ENCODE peak calls at places on chromosomes 5 and 9, in eight cellular contexts. One of them, this sample, is unnamed.

GRCh38 chr9:110714314-110714713 is 45.7 kb downstream of the MUSK start:
- DNase-seq in right atrium auricular region: no peak
- DNase-seq in stimulated activated CD4-positive, alpha-beta T cell treated with anti-CD3 and anti-CD28 coated beads, Interleukin-1b, Interleukin-23, amount 100 ng/mL, for 48 hours: no peak
- DNase-seq in foreskin fibroblast: peak; percentile 23
- DNase-seq in astrocyte: no peak
- DNase-seq in HS-5: no peak
- DNase-seq in Daoy: peak; percentile 25
- DNase-seq in activated T-helper 1 cell treated with Interleukin-2 at 50 U/mL for 16 hours: no peak
- DNase-seq in this sample: no peak

GRCh38 chr5:54571462-54571861 is 53.9 kb downstream of the SNX18 start:
- DNase-seq in astrocyte: no peak
- DNase-seq in HS-5: no peak
- DNase-seq in stimulated activated CD4-positive, alpha-beta T cell treated with anti-CD3 and anti-CD28 coated beads, Interleukin-1b, Interleukin-23, amount 100 ng/mL, for 48 hours: no peak
- DNase-seq in Daoy: no peak
- DNase-seq in activated T-helper 1 cell treated with Interleukin-2 at 50 U/mL for 16 hours: no peak
- DNase-seq in right atrium auricular region: no peak
- DNase-seq in foreskin fibroblast: no peak
- DNase-seq in this sample: no peak

GRCh38 chr5:172793577-172794488 is 22.8 kb upstream of the DUSP1 start:
- DNase-seq in astrocyte: peak; percentile 52
- DNase-seq in activated T-helper 1 cell treated with Interleukin-2 at 50 U/mL for 16 hours: no peak
- DNase-seq in foreskin fibroblast: peak; percentile 67
- DNase-seq in stimulated activated CD4-positive, alpha-beta T cell treated with anti-CD3 and anti-CD28 coated beads, Interleukin-1b, Interleukin-23, amount 100 ng/mL, for 48 hours: no peak
- DNase-seq in right atrium auricular region: no peak
- DNase-seq in HS-5: no peak
- DNase-seq in Daoy: peak; percentile 75
- DNase-seq in this sample: no peak

GRCh38 chr9:12697719-12698118 is 4.5 kb downstream of the TYRP1 start:
- DNase-seq in right atrium auricular region: no peak
- DNase-seq in Daoy: no peak
- DNase-seq in stimulated activated CD4-positive, alpha-beta T cell treated with anti-CD3 and anti-CD28 coated beads, Interleukin-1b, Interleukin-23, amount 100 ng/mL, for 48 hours: no peak
- DNase-seq in activated T-helper 1 cell treated with Interleukin-2 at 50 U/mL for 16 hours: no peak
- DNase-seq in foreskin fibroblast: no peak
- DNase-seq in astrocyte: peak; percentile 33
- DNase-seq in HS-5: no peak
- DNase-seq in this sample: no peak

GRCh38 chr5:107570805-107571531 is 99.8 kb downstream of the EFNA5 start:
- DNase-seq in astrocyte: no peak
- DNase-seq in right atrium auricular region: no peak
- DNase-seq in Daoy: peak; percentile 52
- DNase-seq in stimulated activated CD4-positive, alpha-beta T cell treated with anti-CD3 and anti-CD28 coated beads, Interleukin-1b, Interleukin-23, amount 100 ng/mL, for 48 hours: peak; percentile 41
- DNase-seq in activated T-helper 1 cell treated with Interleukin-2 at 50 U/mL for 16 hours: no peak
- DNase-seq in HS-5: no peak
- DNase-seq in foreskin fibroblast: peak; percentile 51
- DNase-seq in this sample: no peak

GRCh38 chr9:14306672-14307646 is 7.0 kb downstream of the NFIB start:
- DNase-seq in right atrium auricular region: no peak
- DNase-seq in Daoy: no peak
- DNase-seq in foreskin fibroblast: no peak
- DNase-seq in astrocyte: peak; percentile 73
- DNase-seq in activated T-helper 1 cell treated with Interleukin-2 at 50 U/mL for 16 hours: no peak
- DNase-seq in HS-5: no peak
- DNase-seq in stimulated activated CD4-positive, alpha-beta T cell treated with anti-CD3 and anti-CD28 coated beads, Interleukin-1b, Interleukin-23, amount 100 ng/mL, for 48 hours: no peak
- DNase-seq in this sample: no peak

GRCh38 chr9:115946530-115946929 is 207.1 kb upstream of the PAPPA start:
- DNase-seq in HS-5: no peak
- DNase-seq in Daoy: no peak
- DNase-seq in right atrium auricular region: no peak
- DNase-seq in astrocyte: peak; percentile 37
- DNase-seq in stimulated activated CD4-positive, alpha-beta T cell treated with anti-CD3 and anti-CD28 coated beads, Interleukin-1b, Interleukin-23, amount 100 ng/mL, for 48 hours: no peak
- DNase-seq in foreskin fibroblast: no peak
- DNase-seq in activated T-helper 1 cell treated with Interleukin-2 at 50 U/mL for 16 hours: no peak
- DNase-seq in this sample: no peak

GRCh38 chr5:10441992-10442435 is 335 bp downstream of the ROPN1L start:
- DNase-seq in foreskin fibroblast: no peak
- DNase-seq in activated T-helper 1 cell treated with Interleukin-2 at 50 U/mL for 16 hours: no peak
- DNase-seq in HS-5: no peak
- DNase-seq in Daoy: no peak
- DNase-seq in astrocyte: peak; percentile 18
- DNase-seq in stimulated activated CD4-positive, alpha-beta T cell treated with anti-CD3 and anti-CD28 coated beads, Interleukin-1b, Interleukin-23, amount 100 ng/mL, for 48 hours: no peak
- DNase-seq in right atrium auricular region: no peak
- DNase-seq in this sample: no peak

GRCh38 chr9:86573886-86574285 is 219.7 kb upstream of the TUT7 start:
- DNase-seq in astrocyte: no peak
- DNase-seq in right atrium auricular region: no peak
- DNase-seq in foreskin fibroblast: peak; percentile 89
- DNase-seq in Daoy: no peak
- DNase-seq in activated T-helper 1 cell treated with Interleukin-2 at 50 U/mL for 16 hours: no peak
- DNase-seq in HS-5: peak; percentile 56
- DNase-seq in stimulated activated CD4-positive, alpha-beta T cell treated with anti-CD3 and anti-CD28 coated beads, Interleukin-1b, Interleukin-23, amount 100 ng/mL, for 48 hours: no peak
- DNase-seq in this sample: no peak

GRCh38 chr5:40778133-40778532 is 20.0 kb downstream of the PRKAA1 start:
- DNase-seq in activated T-helper 1 cell treated with Interleukin-2 at 50 U/mL for 16 hours: no peak
- DNase-seq in HS-5: no peak
- DNase-seq in Daoy: no peak
- DNase-seq in right atrium auricular region: no peak
- DNase-seq in stimulated activated CD4-positive, alpha-beta T cell treated with anti-CD3 and anti-CD28 coated beads, Interleukin-1b, Interleukin-23, amount 100 ng/mL, for 48 hours: no peak
- DNase-seq in foreskin fibroblast: no peak
- DNase-seq in astrocyte: no peak
- DNase-seq in this sample: no peak

GRCh38 chr5:39209924-39210323 is 9.4 kb downstream of the FYB1 start:
- DNase-seq in activated T-helper 1 cell treated with Interleukin-2 at 50 U/mL for 16 hours: peak; percentile 76
- DNase-seq in right atrium auricular region: no peak
- DNase-seq in astrocyte: no peak
- DNase-seq in Daoy: no peak
- DNase-seq in foreskin fibroblast: no peak
- DNase-seq in stimulated activated CD4-positive, alpha-beta T cell treated with anti-CD3 and anti-CD28 coated beads, Interleukin-1b, Interleukin-23, amount 100 ng/mL, for 48 hours: peak; percentile 80
- DNase-seq in HS-5: no peak
- DNase-seq in this sample: no peak

GRCh38 chr5:170612256-170612656 is 108.4 kb downstream of the KCNIP1 start:
- DNase-seq in activated T-helper 1 cell treated with Interleukin-2 at 50 U/mL for 16 hours: no peak
- DNase-seq in astrocyte: no peak
- DNase-seq in right atrium auricular region: no peak
- DNase-seq in stimulated activated CD4-positive, alpha-beta T cell treated with anti-CD3 and anti-CD28 coated beads, Interleukin-1b, Interleukin-23, amount 100 ng/mL, for 48 hours: no peak
- DNase-seq in HS-5: no peak
- DNase-seq in Daoy: no peak
- DNase-seq in foreskin fibroblast: no peak
- DNase-seq in this sample: no peak

GRCh38 chr9:93660647-93661046 is 84.3 kb downstream of the PHF2 start:
- DNase-seq in astrocyte: no peak
- DNase-seq in Daoy: no peak
- DNase-seq in right atrium auricular region: no peak
- DNase-seq in stimulated activated CD4-positive, alpha-beta T cell treated with anti-CD3 and anti-CD28 coated beads, Interleukin-1b, Interleukin-23, amount 100 ng/mL, for 48 hours: no peak
- DNase-seq in HS-5: no peak
- DNase-seq in foreskin fibroblast: no peak
- DNase-seq in activated T-helper 1 cell treated with Interleukin-2 at 50 U/mL for 16 hours: no peak
- DNase-seq in this sample: no peak

GRCh38 chr9:118563677-118564076 is 805.6 kb downstream of the BRINP1 start:
- DNase-seq in right atrium auricular region: no peak
- DNase-seq in astrocyte: peak; percentile 5
- DNase-seq in Daoy: no peak
- DNase-seq in foreskin fibroblast: peak; percentile 3
- DNase-seq in activated T-helper 1 cell treated with Interleukin-2 at 50 U/mL for 16 hours: no peak
- DNase-seq in HS-5: no peak
- DNase-seq in stimulated activated CD4-positive, alpha-beta T cell treated with anti-CD3 and anti-CD28 coated beads, Interleukin-1b, Interleukin-23, amount 100 ng/mL, for 48 hours: no peak
- DNase-seq in this sample: no peak

GRCh38 chr5:109830955-109831502 is 141.3 kb downstream of the MAN2A1 start:
- DNase-seq in Daoy: peak; percentile 54
- DNase-seq in HS-5: no peak
- DNase-seq in foreskin fibroblast: peak; percentile 75
- DNase-seq in stimulated activated CD4-positive, alpha-beta T cell treated with anti-CD3 and anti-CD28 coated beads, Interleukin-1b, Interleukin-23, amount 100 ng/mL, for 48 hours: no peak
- DNase-seq in right atrium auricular region: no peak
- DNase-seq in astrocyte: peak; percentile 64
- DNase-seq in activated T-helper 1 cell treated with Interleukin-2 at 50 U/mL for 16 hours: no peak
- DNase-seq in this sample: no peak

GRCh38 chr5:109485030-109485429 is 75.3 kb upstream of the PJA2 start:
- DNase-seq in Daoy: peak; percentile 37
- DNase-seq in right atrium auricular region: peak; percentile 67
- DNase-seq in astrocyte: peak; percentile 12
- DNase-seq in activated T-helper 1 cell treated with Interleukin-2 at 50 U/mL for 16 hours: no peak
- DNase-seq in stimulated activated CD4-positive, alpha-beta T cell treated with anti-CD3 and anti-CD28 coated beads, Interleukin-1b, Interleukin-23, amount 100 ng/mL, for 48 hours: no peak
- DNase-seq in foreskin fibroblast: peak; percentile 20
- DNase-seq in HS-5: no peak
- DNase-seq in this sample: peak; percentile 80

GRCh38 chr9:124467410-124468060 is 17.3 kb downstream of the ADGRD2 start:
- DNase-seq in foreskin fibroblast: no peak
- DNase-seq in HS-5: no peak
- DNase-seq in right atrium auricular region: no peak
- DNase-seq in Daoy: no peak
- DNase-seq in activated T-helper 1 cell treated with Interleukin-2 at 50 U/mL for 16 hours: no peak
- DNase-seq in astrocyte: no peak
- DNase-seq in stimulated activated CD4-positive, alpha-beta T cell treated with anti-CD3 and anti-CD28 coated beads, Interleukin-1b, Interleukin-23, amount 100 ng/mL, for 48 hours: no peak
- DNase-seq in this sample: no peak

GRCh38 chr5:107808671-107809137 is 138.0 kb upstream of the EFNA5 start:
- DNase-seq in astrocyte: no peak
- DNase-seq in stimulated activated CD4-positive, alpha-beta T cell treated with anti-CD3 and anti-CD28 coated beads, Interleukin-1b, Interleukin-23, amount 100 ng/mL, for 48 hours: no peak
- DNase-seq in right atrium auricular region: no peak
- DNase-seq in activated T-helper 1 cell treated with Interleukin-2 at 50 U/mL for 16 hours: no peak
- DNase-seq in Daoy: peak; percentile 60
- DNase-seq in HS-5: no peak
- DNase-seq in foreskin fibroblast: no peak
- DNase-seq in this sample: no peak

GRCh38 chr5:1704676-1705075 is 95.0 kb downstream of the MRPL36 start:
- DNase-seq in astrocyte: no peak
- DNase-seq in activated T-helper 1 cell treated with Interleukin-2 at 50 U/mL for 16 hours: no peak
- DNase-seq in Daoy: no peak
- DNase-seq in stimulated activated CD4-positive, alpha-beta T cell treated with anti-CD3 and anti-CD28 coated beads, Interleukin-1b, Interleukin-23, amount 100 ng/mL, for 48 hours: no peak
- DNase-seq in HS-5: no peak
- DNase-seq in right atrium auricular region: peak; percentile 47
- DNase-seq in foreskin fibroblast: no peak
- DNase-seq in this sample: no peak